ENCODE peak calls at places on chromosome 4, in ten cellular contexts. V is colonic mucosa; Z is esophagus muscularis mucosa; U is suprapubic skin; H is body of pancreas; O is fibroblast of lung; I is tibial nerve; Q is neural progenitor cell; T is GM23338; P is CD8-positive, alpha-beta T cell. J is an unnamed sample.

GRCh38 chr4:53507058-53507457 is 84.2 kb downstream of the LNX1 start:
- DNase-seq in H (no peak), V (no peak), T (no peak), Z (no peak), U (no peak), O (no peak), Q (no peak), I (no peak), P (no peak), J (no peak)

GRCh38 chr4:165502919-165503907 is 124.4 kb downstream of the CPE start:
- DNase-seq in I (no peak), P (no peak), Q (no peak), T (no peak), O (peak), U (no peak), H (no peak), V (no peak), Z (no peak), J (no peak)

GRCh38 chr4:174314770-174315169 is 31.1 kb downstream of the CEP44 start:
- DNase-seq in U (no peak), Q (no peak), H (no peak), Z (no peak), O (peak), V (no peak), T (peak), P (no peak), I (no peak), J (no peak)

GRCh38 chr4:102493794-102494193 is 7.4 kb upstream of the NFKB1 start:
- DNase-seq in H (peak), U (no peak), T (no peak), Z (no peak), Q (no peak), I (no peak), P (no peak), V (peak), O (no peak), J (no peak)

GRCh38 chr4:94802091-94802490 is 44.3 kb downstream of the BMPR1B start:
- DNase-seq in T (no peak), H (no peak), Z (no peak), I (no peak), V (no peak), O (no peak), U (no peak), Q (no peak), P (no peak), J (no peak)

GRCh38 chr4:7390906-7391636 is 43.7 kb downstream of the PSAPL1 start:
- DNase-seq in Z (no peak), H (no peak), U (no peak), P (peak), Q (no peak), I (no peak), O (no peak), T (no peak), V (no peak), J (peak)

GRCh38 chr4:174681723-174682300 is 147.2 kb downstream of the GLRA3 start:
- DNase-seq in H (no peak), U (no peak), T (no peak), I (no peak), V (no peak), O (peak), Z (no peak), P (no peak), Q (no peak), J (no peak)

GRCh38 chr4:107736924-107737448 is 17.0 kb upstream of the PAPSS1 start:
- DNase-seq in Q (peak), T (peak), U (no peak), O (peak), I (no peak), Z (no peak), V (peak), H (peak), P (peak), J (no peak)

GRCh38 chr4:986428-986948 is 356 bp upstream of the IDUA start:
- DNase-seq in Z (no peak), O (no peak), U (no peak), H (no peak), T (peak), V (no peak), Q (no peak), I (no peak), P (no peak), J (no peak)

GRCh38 chr4:173703076-173703475 is 173.0 kb upstream of the HAND2 start:
- DNase-seq in V (no peak), P (no peak), Z (no peak), U (no peak), O (no peak), Q (no peak), T (no peak), H (no peak), I (no peak), J (no peak)

GRCh38 chr4:47525154-47525819 is 40.2 kb downstream of the ATP10D start:
- DNase-seq in T (no peak), Z (no peak), V (no peak), P (no peak), H (no peak), Q (no peak), O (peak), U (no peak), I (no peak), J (no peak)

GRCh38 chr4:23728971-23729370 is 160.9 kb downstream of the PPARGC1A start:
- DNase-seq in U (no peak), T (no peak), H (no peak), P (no peak), O (peak), Z (no peak), V (no peak), Q (no peak), I (no peak), J (no peak)

GRCh38 chr4:153495480-153496206 is 29.5 kb downstream of the TMEM131L start:
- DNase-seq in Q (no peak), O (no peak), V (no peak), Z (no peak), U (no peak), H (no peak), T (no peak), I (no peak), P (no peak), J (no peak)

GRCh38 chr4:153497988-153498967 is 32.1 kb downstream of the TMEM131L start:
- DNase-seq in Z (no peak), U (no peak), T (no peak), H (no peak), I (no peak), Q (no peak), O (peak), V (no peak), P (no peak), J (no peak)

GRCh38 chr4:153499005-153499404 is 32.8 kb downstream of the TMEM131L start:
- DNase-seq in T (no peak), U (no peak), Z (no peak), H (no peak), V (no peak), I (no peak), O (no peak), Q (no peak), P (no peak), J (no peak)

GRCh38 chr4:153494562-153494961 is 28.4 kb downstream of the TMEM131L start:
- DNase-seq in Q (no peak), U (no peak), V (no peak), H (no peak), O (no peak), T (no peak), Z (no peak), P (no peak), I (no peak), J (no peak)

GRCh38 chr4:153497091-153497531 is 31.0 kb downstream of the TMEM131L start:
- DNase-seq in H (no peak), P (peak), I (no peak), T (no peak), U (no peak), Q (no peak), O (peak), V (no peak), Z (no peak), J (no peak)
- H3K4me3 ChIP-seq in H (no peak), P (no peak), I (no peak), T (no peak), U (no peak), Q (no peak), O (no peak), V (no peak), Z (peak), J (no peak)

GRCh38 chr4:78513411-78513975 is 38.1 kb upstream of the ANXA3 start:
- DNase-seq in I (no peak), Z (no peak), P (no peak), U (no peak), O (no peak), V (no peak), T (no peak), H (no peak), Q (no peak), J (no peak)
- H3K27ac ChIP-seq in I (no peak), Z (no peak), P (no peak), U (no peak), O (no peak), V (no peak), T (no peak), H (no peak), Q (no peak), J (no peak)

DNA sequence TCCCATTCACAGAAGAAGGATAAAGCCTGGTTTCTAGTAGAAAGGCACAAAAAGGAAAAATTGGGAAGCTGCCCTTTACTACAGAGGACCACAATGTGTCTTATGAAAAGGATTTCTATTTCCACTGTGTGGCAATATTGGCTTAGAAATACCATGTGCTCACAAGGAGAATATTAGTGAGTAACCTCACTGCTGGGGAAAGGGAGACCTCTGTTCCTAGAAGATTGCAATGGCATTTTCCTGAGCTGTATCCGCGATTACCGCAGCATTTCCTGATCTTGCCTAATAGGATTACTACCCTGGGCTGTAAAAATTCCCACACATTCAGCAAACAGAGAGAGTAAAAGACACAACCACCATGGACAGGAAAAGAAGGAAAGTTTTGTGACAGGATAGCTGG is 308.8 kb upstream of the TECRL start:
- DNase-seq in P (no peak), I (no peak), H (no peak), Q (peak), T (peak), V (no peak), O (peak), U (no peak), Z (no peak), J (no peak)
- TF ChIP-seq CTCF in P (no peak), I (no peak), H (no peak), Q (no peak), T (peak), V (no peak), O (no peak), U (no peak), Z (no peak), J (no peak)

GRCh38 chr4:78907638-78908037 is 31.6 kb downstream of the PAQR3 start:
- DNase-seq in U (no peak), Z (no peak), H (no peak), V (no peak), I (no peak), T (no peak), O (no peak), P (no peak), Q (no peak), J (no peak)

DNA sequence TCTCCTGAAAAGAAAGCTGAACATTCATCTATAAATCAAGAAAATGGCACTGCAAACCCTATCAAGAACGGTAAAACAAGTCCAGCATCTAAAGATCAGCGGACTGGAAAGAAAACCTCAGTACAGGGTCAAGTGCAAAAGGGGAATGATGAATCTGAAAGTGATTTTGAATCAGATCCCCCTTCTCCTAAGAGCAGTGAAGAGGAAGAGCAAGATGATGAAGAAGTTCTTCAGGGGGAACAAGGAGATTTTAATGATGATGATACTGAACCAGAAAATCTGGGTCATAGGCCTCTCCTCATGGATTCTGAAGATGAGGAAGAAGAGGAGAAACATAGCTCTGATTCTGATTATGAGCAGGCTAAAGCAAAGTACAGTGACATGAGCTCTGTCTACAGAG is 28.6 kb downstream of the PAQR3 start:
- DNase-seq in H (no peak), I (no peak), U (no peak), V (no peak), T (no peak), Z (no peak), Q (no peak), O (no peak), P (no peak), J (no peak)
- H3K4me3 ChIP-seq in H (no peak), I (no peak), U (no peak), V (no peak), T (no peak), Z (no peak), Q (no peak), O (no peak), P (no peak), J (no peak)

GRCh38 chr4:121599049-121599448 is 97.7 kb downstream of the ANXA5 start:
- DNase-seq in I (no peak), Z (no peak), P (no peak), O (no peak), U (no peak), V (no peak), T (no peak), H (no peak), Q (no peak), J (no peak)
- H3K27ac ChIP-seq in I (no peak), Z (no peak), P (no peak), O (no peak), U (no peak), V (no peak), T (no peak), H (no peak), Q (no peak), J (no peak)

GRCh38 chr4:42278709-42279324 is 118.5 kb upstream of the SHISA3 start:
- DNase-seq in I (no peak), Q (no peak), Z (no peak), P (no peak), T (peak), U (no peak), O (no peak), V (no peak), H (no peak), J (no peak)
- TF ChIP-seq CTCF in I (no peak), Q (peak), Z (no peak), P (no peak), T (peak), U (no peak), O (no peak), V (no peak), H (no peak), J (no peak)

GRCh38 chr4:89334311-89334710 is 26.7 kb upstream of the GPRIN3 start:
- DNase-seq in P (no peak), U (no peak), I (no peak), O (no peak), T (no peak), Q (no peak), Z (no peak), H (no peak), V (no peak), J (no peak)

GRCh38 chr4:89329280-89329679 is 21.7 kb upstream of the GPRIN3 start:
- DNase-seq in V (no peak), P (no peak), I (no peak), H (no peak), O (no peak), U (no peak), Z (no peak), T (no peak), Q (no peak), J (no peak)

GRCh38 chr4:89334830-89335229 is 27.2 kb upstream of the GPRIN3 start:
- DNase-seq in V (peak), H (no peak), Q (no peak), O (no peak), I (no peak), Z (no peak), U (no peak), T (no peak), P (no peak), J (no peak)

GRCh38 chr4:89331637-89332544 is 24.3 kb upstream of the GPRIN3 start:
- DNase-seq in Z (no peak), O (no peak), V (no peak), H (no peak), Q (no peak), P (no peak), T (no peak), U (no peak), I (no peak), J (no peak)

DNA sequence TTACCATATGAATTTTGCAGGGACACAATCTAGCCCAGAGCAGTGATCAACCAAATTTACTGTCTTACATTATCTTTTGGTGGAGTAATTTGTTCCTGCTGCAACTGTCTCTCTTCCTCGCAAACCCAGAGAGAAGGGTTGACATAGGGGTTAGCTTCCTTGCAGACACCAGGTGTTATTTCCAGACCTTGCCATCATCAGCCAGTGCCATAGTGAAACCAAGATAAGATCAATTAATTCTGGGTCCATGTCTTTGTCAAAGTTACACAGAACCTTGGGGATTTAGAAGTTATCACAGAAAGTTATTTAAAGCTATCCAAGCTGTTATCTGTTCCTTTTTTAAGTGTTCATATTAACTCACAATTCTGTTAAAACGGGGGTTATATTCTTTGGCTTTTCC is 23.6 kb upstream of the GPRIN3 start:
- DNase-seq in Z (no peak), H (no peak), O (no peak), Q (no peak), V (no peak), U (no peak), T (no peak), P (no peak), I (no peak), J (no peak)
- H3K4me3 ChIP-seq in Z (no peak), H (no peak), O (no peak), Q (no peak), V (no peak), U (no peak), T (no peak), P (no peak), I (no peak), J (no peak)

DNA sequence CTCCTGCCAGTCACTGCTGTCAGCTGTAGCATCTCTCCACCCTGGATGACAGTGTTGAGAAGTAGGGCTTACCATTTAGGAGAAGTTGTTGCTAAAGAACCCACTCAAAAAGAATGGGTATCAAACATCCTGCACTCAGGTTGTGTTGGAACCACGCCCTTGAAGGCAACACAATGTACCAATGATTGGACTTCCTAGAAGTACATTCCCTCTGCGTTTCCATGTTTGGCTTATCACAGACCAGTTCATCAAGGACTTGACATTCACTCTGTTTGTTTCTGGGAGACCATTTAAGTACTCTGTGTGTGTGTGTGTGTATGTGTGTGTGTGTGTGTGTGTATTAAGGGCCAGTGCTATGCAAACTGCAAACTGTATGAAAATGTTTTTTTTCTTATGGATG is 200.6 kb upstream of the GATB start:
- DNase-seq in O (no peak), P (no peak), T (no peak), H (no peak), Q (no peak), I (no peak), V (no peak), U (no peak), Z (no peak), J (no peak)
- H3K27ac ChIP-seq in O (no peak), P (no peak), T (no peak), H (no peak), Q (no peak), I (no peak), V (no peak), U (peak), Z (no peak), J (no peak)

GRCh38 chr4:76504613-76505465 is 69.8 kb downstream of the SHROOM3 start:
- DNase-seq in I (no peak), O (peak), H (no peak), P (no peak), T (peak), V (no peak), Q (peak), U (no peak), Z (no peak), J (no peak)
- TF ChIP-seq CTCF in I (peak), O (peak), H (peak), P (peak), T (peak), V (peak), Q (peak), U (peak), Z (peak), J (peak)

GRCh38 chr4:15005474-15006115 is 3.3 kb downstream of the CPEB2 start:
- DNase-seq in H (no peak), I (no peak), Z (no peak), P (no peak), Q (no peak), T (no peak), U (no peak), O (no peak), V (no peak), J (no peak)
- H3K4me3 ChIP-seq in H (peak), I (peak), Z (peak), P (peak), Q (peak), T (peak), U (peak), O (peak), V (peak), J (peak)